ENCODE peak calls at places on chromosomes 1 and 21, in nine cellular contexts. K is AG10803; Z is heart right ventricle; X is tibial nerve; T is CD4-positive, alpha-beta T cell; U is left lung; P is pancreas; N is fibroblast of lung; W is keratinocyte. Q is an unnamed sample.

GRCh38 chr1:21318714-21319159 is 28.5 kb upstream of the ECE1 start:
- DNase-seq in K (peak; percentile 87), Z (peak; percentile 96), X (peak; percentile 74), T (no peak), U (peak; percentile 78), P (peak; percentile 87), N (peak; percentile 41), W (no peak), Q (no peak)

GRCh38 chr1:243715285-243715684 is 134.8 kb downstream of the AKT3 start:
- DNase-seq in K (peak; percentile 75), Z (no peak), X (no peak), T (no peak), U (no peak), P (no peak), N (no peak), W (no peak), Q (no peak)

GRCh38 chr21:44858291-44858690 is 15.2 kb downstream of the PTTG1IP start:
- DNase-seq in K (no peak), Z (no peak), X (no peak), T (no peak), U (no peak), P (no peak), N (no peak), W (no peak), Q (no peak)

GRCh38 chr1:246291141-246291540 is 215.9 kb downstream of the SMYD3 start:
- DNase-seq in K (no peak), Z (no peak), X (no peak), T (no peak), U (no peak), P (no peak), N (no peak), W (no peak), Q (no peak)

GRCh38 chr1:96445296-96445695 is 276.3 kb upstream of the PTBP2 start:
- DNase-seq in K (peak; percentile 12), Z (no peak), X (no peak), T (no peak), U (no peak), P (no peak), N (peak; percentile 41), W (no peak), Q (no peak)

GRCh38 chr1:223520200-223520599 is 127.0 kb downstream of the CCDC185 start:
- DNase-seq in K (no peak), Z (no peak), X (no peak), T (no peak), U (no peak), P (no peak), N (no peak), W (no peak), Q (no peak)

GRCh38 chr21:31482460-31482859 is 138.4 kb upstream of the TIAM1 start:
- DNase-seq in K (no peak), Z (no peak), X (no peak), T (no peak), U (no peak), P (no peak), N (no peak), W (no peak), Q (no peak)

GRCh38 chr1:113247355-113247754 is 143.0 kb upstream of the MAGI3 start:
- DNase-seq in K (no peak), Z (no peak), X (no peak), T (no peak), U (no peak), P (peak; percentile 62), N (no peak), W (no peak), Q (no peak)

GRCh38 chr1:64183985-64184440 is 19.4 kb upstream of the UBE2U start:
- DNase-seq in K (peak; percentile 78), Z (no peak), X (no peak), T (no peak), U (no peak), P (no peak), N (peak; percentile 37), W (peak; percentile 15), Q (no peak)

GRCh38 chr21:29789393-29789792 is 150.4 kb downstream of the GRIK1 start:
- DNase-seq in K (no peak), Z (no peak), X (no peak), T (no peak), U (no peak), P (no peak), N (no peak), W (no peak), Q (no peak)

GRCh38 chr21:45410151-45410864 is 5.3 kb downstream of the COL18A1 start:
- DNase-seq in K (no peak), Z (no peak), X (no peak), T (no peak), U (no peak), P (no peak), N (peak; percentile 45), W (no peak), Q (no peak)

GRCh38 chr1:229952670-229953520 is 114.1 kb upstream of the GALNT2 start:
- DNase-seq in K (no peak), Z (no peak), X (no peak), T (no peak), U (no peak), P (no peak), N (peak; percentile 40), W (no peak), Q (no peak)

GRCh38 chr1:95284420-95284819 is 50.4 kb downstream of the RWDD3 start:
- DNase-seq in K (no peak), Z (no peak), X (no peak), T (no peak), U (no peak), P (no peak), N (no peak), W (no peak), Q (no peak)

GRCh38 chr1:42966688-42967609 is 8.3 kb upstream of the SLC2A1 start:
- DNase-seq in K (peak; percentile 93), Z (no peak), X (no peak), T (no peak), U (peak; percentile 61), P (peak; percentile 42), N (peak; percentile 97), W (peak; percentile 95), Q (no peak)

GRCh38 chr1:115364044-115364775 is 26.2 kb upstream of the NGF start:
- DNase-seq in K (peak; percentile 88), Z (peak; percentile 46), X (no peak), T (no peak), U (no peak), P (no peak), N (peak; percentile 90), W (no peak), Q (no peak)
- TF ChIP-seq CTCF in K (peak; percentile 17), Z (no peak), X (no peak), T (no peak), U (no peak), P (no peak), N (no peak), W (no peak), Q (no peak)

GRCh38 chr1:3469104-3469848 is 14.8 kb downstream of the ARHGEF16 start:
- DNase-seq in K (no peak), Z (no peak), X (no peak), T (no peak), U (peak; percentile 26), P (no peak), N (no peak), W (no peak), Q (no peak)
- TF ChIP-seq CTCF in K (no peak), Z (no peak), X (no peak), T (no peak), U (no peak), P (no peak), N (no peak), W (no peak), Q (no peak)

DNA sequence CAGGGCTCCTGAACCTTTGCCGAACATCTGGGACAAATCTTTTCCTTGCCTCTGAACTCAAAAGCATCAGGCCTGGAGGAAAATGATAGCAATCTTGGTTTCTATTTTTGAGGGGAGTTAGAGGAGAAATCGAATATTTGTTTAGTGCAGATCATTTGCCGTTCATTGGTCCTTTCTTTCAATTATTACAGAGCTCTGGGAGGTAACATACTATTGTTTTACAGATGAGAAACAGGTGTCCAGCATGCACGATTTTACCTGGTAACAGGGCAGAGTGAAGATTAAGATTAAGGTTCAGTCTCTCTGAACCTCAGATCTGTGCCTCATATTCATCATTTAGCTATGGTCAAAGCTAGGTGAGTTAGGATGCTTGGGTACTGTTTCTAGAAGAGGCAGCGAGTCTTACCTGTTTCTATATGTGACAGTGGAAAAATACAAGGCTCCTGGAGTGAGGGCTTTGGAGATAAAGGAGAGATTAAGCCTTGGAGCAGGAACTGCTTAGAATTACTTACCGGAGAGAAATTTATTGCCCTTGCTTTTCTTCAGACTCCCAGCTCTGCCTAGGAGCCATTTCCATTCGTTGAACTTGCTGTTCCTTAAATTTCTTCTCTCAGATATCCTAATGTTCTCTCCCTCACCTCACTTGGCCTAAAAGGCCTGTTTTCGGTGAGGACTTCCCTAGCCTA is 1.4 kb downstream of the PRCC start:
- DNase-seq in K (no peak), Z (no peak), X (no peak), T (no peak), U (no peak), P (no peak), N (no peak), W (no peak), Q (no peak)
- TF ChIP-seq CTCF in K (no peak), Z (no peak), X (no peak), T (no peak), U (no peak), P (no peak), N (no peak), W (no peak), Q (no peak)

GRCh38 chr1:92929461-92929860 is 31.8 kb downstream of the DIPK1A start:
- DNase-seq in K (no peak), Z (no peak), X (no peak), T (no peak), U (no peak), P (no peak), N (no peak), W (no peak), Q (no peak)

GRCh38 chr1:92931691-92932090 is 29.6 kb downstream of the DIPK1A start:
- DNase-seq in K (no peak), Z (no peak), X (no peak), T (no peak), U (no peak), P (no peak), N (no peak), W (no peak), Q (no peak)

GRCh38 chr1:92924501-92924900 is 36.8 kb downstream of the DIPK1A start:
- DNase-seq in K (no peak), Z (no peak), X (no peak), T (no peak), U (no peak), P (no peak), N (no peak), W (no peak), Q (no peak)

GRCh38 chr1:92926873-92927272 is 34.4 kb downstream of the DIPK1A start:
- DNase-seq in K (no peak), Z (no peak), X (no peak), T (no peak), U (no peak), P (no peak), N (no peak), W (no peak), Q (no peak)

GRCh38 chr1:92927870-92928269 is 33.4 kb downstream of the DIPK1A start:
- DNase-seq in K (no peak), Z (no peak), X (no peak), T (no peak), U (no peak), P (no peak), N (no peak), W (no peak), Q (no peak)
- TF ChIP-seq CTCF in K (peak; percentile 22), Z (no peak), X (no peak), T (no peak), U (peak; percentile 8), P (no peak), N (peak; percentile 9), W (no peak), Q (peak; percentile 43)

Q was measured in type B pancreatic cell.